ENCODE peak calls at places on chromosomes 2 and 18, in five cellular contexts. One of them, this sample, is unnamed.

GRCh38 chr2:168552450-168552856 is 96.4 kb downstream of the CERS6 start:
- DNase-seq in activated naive CD4-positive, alpha-beta T cell treated with anti-CD3 and anti-CD28 coated beads, Interleukin-2, amount 50 U/mL, for 72 hours: no peak
- DNase-seq in upper lobe of right lung: no peak
- DNase-seq in activated T-helper 1 cell treated with Interleukin-2 at 50 U/mL for 16 hours: no peak
- DNase-seq in GM12892: peak; percentile 18
- DNase-seq in this sample: no peak

GRCh38 chr18:61752973-61753372 is 139.8 kb downstream of the RNF152 start:
- DNase-seq in activated naive CD4-positive, alpha-beta T cell treated with anti-CD3 and anti-CD28 coated beads, Interleukin-2, amount 50 U/mL, for 72 hours: no peak
- DNase-seq in upper lobe of right lung: no peak
- DNase-seq in activated T-helper 1 cell treated with Interleukin-2 at 50 U/mL for 16 hours: no peak
- DNase-seq in GM12892: no peak
- DNase-seq in this sample: no peak

GRCh38 chr2:96924775-96925747 is 55.2 kb upstream of the SEMA4C start:
- DNase-seq in activated naive CD4-positive, alpha-beta T cell treated with anti-CD3 and anti-CD28 coated beads, Interleukin-2, amount 50 U/mL, for 72 hours: no peak
- DNase-seq in upper lobe of right lung: no peak
- DNase-seq in activated T-helper 1 cell treated with Interleukin-2 at 50 U/mL for 16 hours: peak; percentile 13
- DNase-seq in GM12892: no peak
- DNase-seq in this sample: no peak

GRCh38 chr18:63237486-63237885 is 82.1 kb downstream of the BCL2 start:
- DNase-seq in activated naive CD4-positive, alpha-beta T cell treated with anti-CD3 and anti-CD28 coated beads, Interleukin-2, amount 50 U/mL, for 72 hours: no peak
- DNase-seq in upper lobe of right lung: no peak
- DNase-seq in activated T-helper 1 cell treated with Interleukin-2 at 50 U/mL for 16 hours: no peak
- DNase-seq in GM12892: no peak
- DNase-seq in this sample: no peak

GRCh38 chr18:12278765-12279682 is 24.9 kb downstream of the CIDEA start:
- DNase-seq in activated naive CD4-positive, alpha-beta T cell treated with anti-CD3 and anti-CD28 coated beads, Interleukin-2, amount 50 U/mL, for 72 hours: no peak
- DNase-seq in upper lobe of right lung: peak; percentile 80
- DNase-seq in activated T-helper 1 cell treated with Interleukin-2 at 50 U/mL for 16 hours: no peak
- DNase-seq in GM12892: no peak
- DNase-seq in this sample: no peak

GRCh38 chr2:23596316-23596885 is 211.4 kb downstream of the KLHL29 start:
- DNase-seq in activated naive CD4-positive, alpha-beta T cell treated with anti-CD3 and anti-CD28 coated beads, Interleukin-2, amount 50 U/mL, for 72 hours: no peak
- DNase-seq in upper lobe of right lung: no peak
- DNase-seq in activated T-helper 1 cell treated with Interleukin-2 at 50 U/mL for 16 hours: no peak
- DNase-seq in GM12892: no peak
- DNase-seq in this sample: peak; percentile 42

GRCh38 chr2:230282936-230283335 is 44.1 kb upstream of the SP140L start:
- DNase-seq in activated naive CD4-positive, alpha-beta T cell treated with anti-CD3 and anti-CD28 coated beads, Interleukin-2, amount 50 U/mL, for 72 hours: no peak
- DNase-seq in upper lobe of right lung: no peak
- DNase-seq in activated T-helper 1 cell treated with Interleukin-2 at 50 U/mL for 16 hours: no peak
- DNase-seq in GM12892: no peak
- DNase-seq in this sample: no peak

GRCh38 chr2:72010647-72011355 is 136.9 kb downstream of the CYP26B1 start:
- DNase-seq in activated naive CD4-positive, alpha-beta T cell treated with anti-CD3 and anti-CD28 coated beads, Interleukin-2, amount 50 U/mL, for 72 hours: no peak
- DNase-seq in upper lobe of right lung: peak; percentile 36
- DNase-seq in activated T-helper 1 cell treated with Interleukin-2 at 50 U/mL for 16 hours: no peak
- DNase-seq in GM12892: no peak
- DNase-seq in this sample: peak; percentile 37

GRCh38 chr2:180062178-180062577 is 55.1 kb upstream of the CWC22 start:
- DNase-seq in activated naive CD4-positive, alpha-beta T cell treated with anti-CD3 and anti-CD28 coated beads, Interleukin-2, amount 50 U/mL, for 72 hours: no peak
- DNase-seq in upper lobe of right lung: no peak
- DNase-seq in activated T-helper 1 cell treated with Interleukin-2 at 50 U/mL for 16 hours: no peak
- DNase-seq in GM12892: no peak
- DNase-seq in this sample: no peak

GRCh38 chr2:151357359-151357758 is at the start of gene TNFAIP6:
- DNase-seq in activated naive CD4-positive, alpha-beta T cell treated with anti-CD3 and anti-CD28 coated beads, Interleukin-2, amount 50 U/mL, for 72 hours: no peak
- DNase-seq in upper lobe of right lung: no peak
- DNase-seq in activated T-helper 1 cell treated with Interleukin-2 at 50 U/mL for 16 hours: no peak
- DNase-seq in GM12892: no peak
- DNase-seq in this sample: no peak

GRCh38 chr18:74397572-74397971 is 59.5 kb downstream of the DIPK1C start:
- DNase-seq in activated naive CD4-positive, alpha-beta T cell treated with anti-CD3 and anti-CD28 coated beads, Interleukin-2, amount 50 U/mL, for 72 hours: no peak
- DNase-seq in upper lobe of right lung: no peak
- DNase-seq in activated T-helper 1 cell treated with Interleukin-2 at 50 U/mL for 16 hours: no peak
- DNase-seq in GM12892: no peak
- DNase-seq in this sample: no peak

GRCh38 chr2:240890691-240891090 is 5.3 kb downstream of the MAB21L4 start:
- DNase-seq in activated naive CD4-positive, alpha-beta T cell treated with anti-CD3 and anti-CD28 coated beads, Interleukin-2, amount 50 U/mL, for 72 hours: no peak
- DNase-seq in upper lobe of right lung: no peak
- DNase-seq in activated T-helper 1 cell treated with Interleukin-2 at 50 U/mL for 16 hours: no peak
- DNase-seq in GM12892: no peak
- DNase-seq in this sample: no peak

GRCh38 chr18:54335638-54336173 is 22.0 kb downstream of the STARD6 start:
- DNase-seq in activated naive CD4-positive, alpha-beta T cell treated with anti-CD3 and anti-CD28 coated beads, Interleukin-2, amount 50 U/mL, for 72 hours: no peak
- DNase-seq in upper lobe of right lung: no peak
- DNase-seq in activated T-helper 1 cell treated with Interleukin-2 at 50 U/mL for 16 hours: no peak
- DNase-seq in GM12892: no peak
- DNase-seq in this sample: no peak

GRCh38 chr18:8686556-8686955 is 18.8 kb upstream of the MTCL1 start:
- DNase-seq in activated naive CD4-positive, alpha-beta T cell treated with anti-CD3 and anti-CD28 coated beads, Interleukin-2, amount 50 U/mL, for 72 hours: no peak
- DNase-seq in upper lobe of right lung: no peak
- DNase-seq in activated T-helper 1 cell treated with Interleukin-2 at 50 U/mL for 16 hours: no peak
- DNase-seq in GM12892: no peak
- DNase-seq in this sample: no peak

GRCh38 chr2:170711774-170712652 is 3.1 kb upstream of the SP5 start:
- DNase-seq in activated naive CD4-positive, alpha-beta T cell treated with anti-CD3 and anti-CD28 coated beads, Interleukin-2, amount 50 U/mL, for 72 hours: no peak
- DNase-seq in upper lobe of right lung: no peak
- DNase-seq in activated T-helper 1 cell treated with Interleukin-2 at 50 U/mL for 16 hours: no peak
- DNase-seq in GM12892: no peak
- DNase-seq in this sample: no peak

GRCh38 chr18:77080283-77080682 is 52.3 kb downstream of the MBP start:
- DNase-seq in activated naive CD4-positive, alpha-beta T cell treated with anti-CD3 and anti-CD28 coated beads, Interleukin-2, amount 50 U/mL, for 72 hours: no peak
- DNase-seq in upper lobe of right lung: no peak
- DNase-seq in activated T-helper 1 cell treated with Interleukin-2 at 50 U/mL for 16 hours: no peak
- DNase-seq in GM12892: no peak
- DNase-seq in this sample: no peak

GRCh38 chr18:49723648-49724180 is 89.6 kb downstream of the ACAA2 start:
- DNase-seq in activated naive CD4-positive, alpha-beta T cell treated with anti-CD3 and anti-CD28 coated beads, Interleukin-2, amount 50 U/mL, for 72 hours: no peak
- DNase-seq in upper lobe of right lung: no peak
- DNase-seq in activated T-helper 1 cell treated with Interleukin-2 at 50 U/mL for 16 hours: no peak
- DNase-seq in GM12892: no peak
- DNase-seq in this sample: no peak

GRCh38 chr2:227939271-227940027 is 68.0 kb downstream of the DAW1 start:
- DNase-seq in activated naive CD4-positive, alpha-beta T cell treated with anti-CD3 and anti-CD28 coated beads, Interleukin-2, amount 50 U/mL, for 72 hours: no peak
- DNase-seq in upper lobe of right lung: no peak
- DNase-seq in activated T-helper 1 cell treated with Interleukin-2 at 50 U/mL for 16 hours: no peak
- DNase-seq in GM12892: no peak
- DNase-seq in this sample: no peak

GRCh38 chr2:147927053-147927588 is 82.3 kb downstream of the ACVR2A start:
- DNase-seq in activated naive CD4-positive, alpha-beta T cell treated with anti-CD3 and anti-CD28 coated beads, Interleukin-2, amount 50 U/mL, for 72 hours: no peak
- DNase-seq in upper lobe of right lung: no peak
- DNase-seq in activated T-helper 1 cell treated with Interleukin-2 at 50 U/mL for 16 hours: no peak
- DNase-seq in GM12892: no peak
- DNase-seq in this sample: no peak

GRCh38 chr2:238255636-238256035 is 15.8 kb upstream of the HES6 start:
- DNase-seq in activated naive CD4-positive, alpha-beta T cell treated with anti-CD3 and anti-CD28 coated beads, Interleukin-2, amount 50 U/mL, for 72 hours: no peak
- DNase-seq in upper lobe of right lung: no peak
- DNase-seq in activated T-helper 1 cell treated with Interleukin-2 at 50 U/mL for 16 hours: no peak
- DNase-seq in GM12892: no peak
- DNase-seq in this sample: peak; percentile 42

GRCh38 chr2:20012282-20013060 is at the start of gene MATN3:
- DNase-seq in activated naive CD4-positive, alpha-beta T cell treated with anti-CD3 and anti-CD28 coated beads, Interleukin-2, amount 50 U/mL, for 72 hours: no peak
- DNase-seq in upper lobe of right lung: peak; percentile 81
- DNase-seq in activated T-helper 1 cell treated with Interleukin-2 at 50 U/mL for 16 hours: no peak
- DNase-seq in GM12892: peak; percentile 25
- DNase-seq in this sample: no peak

GRCh38 chr18:3132700-3133099 is 87.1 kb downstream of the MYOM1 start:
- DNase-seq in activated naive CD4-positive, alpha-beta T cell treated with anti-CD3 and anti-CD28 coated beads, Interleukin-2, amount 50 U/mL, for 72 hours: no peak
- DNase-seq in upper lobe of right lung: no peak
- DNase-seq in activated T-helper 1 cell treated with Interleukin-2 at 50 U/mL for 16 hours: no peak
- DNase-seq in GM12892: no peak
- DNase-seq in this sample: no peak

GRCh38 chr2:122326448-122326847 is 571.0 kb downstream of the TSN start:
- DNase-seq in activated naive CD4-positive, alpha-beta T cell treated with anti-CD3 and anti-CD28 coated beads, Interleukin-2, amount 50 U/mL, for 72 hours: no peak
- DNase-seq in upper lobe of right lung: no peak
- DNase-seq in activated T-helper 1 cell treated with Interleukin-2 at 50 U/mL for 16 hours: no peak
- DNase-seq in GM12892: no peak
- DNase-seq in this sample: no peak

GRCh38 chr18:23135679-23136325 is 517 bp downstream of the CABLES1 start:
- DNase-seq in activated naive CD4-positive, alpha-beta T cell treated with anti-CD3 and anti-CD28 coated beads, Interleukin-2, amount 50 U/mL, for 72 hours: no peak
- DNase-seq in upper lobe of right lung: peak; percentile 77
- DNase-seq in activated T-helper 1 cell treated with Interleukin-2 at 50 U/mL for 16 hours: no peak
- DNase-seq in GM12892: peak; percentile 45
- DNase-seq in this sample: no peak

GRCh38 chr2:116719841-116720240 is 1094.7 kb upstream of the DDX18 start:
- DNase-seq in activated naive CD4-positive, alpha-beta T cell treated with anti-CD3 and anti-CD28 coated beads, Interleukin-2, amount 50 U/mL, for 72 hours: no peak
- DNase-seq in upper lobe of right lung: no peak
- DNase-seq in activated T-helper 1 cell treated with Interleukin-2 at 50 U/mL for 16 hours: no peak
- DNase-seq in GM12892: no peak
- DNase-seq in this sample: no peak

GRCh38 chr2:137658433-137658832 is 305.8 kb upstream of the HNMT start:
- DNase-seq in activated naive CD4-positive, alpha-beta T cell treated with anti-CD3 and anti-CD28 coated beads, Interleukin-2, amount 50 U/mL, for 72 hours: no peak
- DNase-seq in upper lobe of right lung: no peak
- DNase-seq in activated T-helper 1 cell treated with Interleukin-2 at 50 U/mL for 16 hours: no peak
- DNase-seq in GM12892: no peak
- DNase-seq in this sample: no peak

GRCh38 chr2:21317131-21317530 is 193.4 kb downstream of the TDRD15 start:
- DNase-seq in activated naive CD4-positive, alpha-beta T cell treated with anti-CD3 and anti-CD28 coated beads, Interleukin-2, amount 50 U/mL, for 72 hours: no peak
- DNase-seq in upper lobe of right lung: no peak
- DNase-seq in activated T-helper 1 cell treated with Interleukin-2 at 50 U/mL for 16 hours: no peak
- DNase-seq in GM12892: peak; percentile 3
- DNase-seq in this sample: no peak

GRCh38 chr18:47883771-47884413 is 46.6 kb downstream of the SMAD2 start:
- DNase-seq in activated naive CD4-positive, alpha-beta T cell treated with anti-CD3 and anti-CD28 coated beads, Interleukin-2, amount 50 U/mL, for 72 hours: no peak
- DNase-seq in upper lobe of right lung: no peak
- DNase-seq in activated T-helper 1 cell treated with Interleukin-2 at 50 U/mL for 16 hours: no peak
- DNase-seq in GM12892: no peak
- DNase-seq in this sample: no peak

GRCh38 chr2:172178035-172178434 is 75.3 kb upstream of the DLX2 start:
- DNase-seq in activated naive CD4-positive, alpha-beta T cell treated with anti-CD3 and anti-CD28 coated beads, Interleukin-2, amount 50 U/mL, for 72 hours: no peak
- DNase-seq in upper lobe of right lung: no peak
- DNase-seq in activated T-helper 1 cell treated with Interleukin-2 at 50 U/mL for 16 hours: no peak
- DNase-seq in GM12892: no peak
- DNase-seq in this sample: no peak

GRCh38 chr18:48990497-48991298 is 39.9 kb upstream of the SMAD7 start:
- DNase-seq in activated naive CD4-positive, alpha-beta T cell treated with anti-CD3 and anti-CD28 coated beads, Interleukin-2, amount 50 U/mL, for 72 hours: no peak
- DNase-seq in upper lobe of right lung: no peak
- DNase-seq in activated T-helper 1 cell treated with Interleukin-2 at 50 U/mL for 16 hours: no peak
- DNase-seq in GM12892: no peak
- DNase-seq in this sample: peak; percentile 85

GRCh38 chr2:241014764-241015163 is 16.3 kb downstream of the SNED1 start:
- DNase-seq in activated naive CD4-positive, alpha-beta T cell treated with anti-CD3 and anti-CD28 coated beads, Interleukin-2, amount 50 U/mL, for 72 hours: peak; percentile 25
- DNase-seq in upper lobe of right lung: peak; percentile 22
- DNase-seq in activated T-helper 1 cell treated with Interleukin-2 at 50 U/mL for 16 hours: no peak
- DNase-seq in GM12892: no peak
- DNase-seq in this sample: no peak

GRCh38 chr2:27663463-27664244 is at the start of the genes SLC4A1AP and SUPT7L:
- DNase-seq in activated naive CD4-positive, alpha-beta T cell treated with anti-CD3 and anti-CD28 coated beads, Interleukin-2, amount 50 U/mL, for 72 hours: peak; percentile 82
- DNase-seq in upper lobe of right lung: peak; percentile 80
- DNase-seq in activated T-helper 1 cell treated with Interleukin-2 at 50 U/mL for 16 hours: peak; percentile 53
- DNase-seq in GM12892: peak; percentile 54
- DNase-seq in this sample: no peak

GRCh38 chr2:143513081-143513480 is 383.9 kb downstream of the ARHGAP15 start:
- DNase-seq in activated naive CD4-positive, alpha-beta T cell treated with anti-CD3 and anti-CD28 coated beads, Interleukin-2, amount 50 U/mL, for 72 hours: no peak
- DNase-seq in upper lobe of right lung: no peak
- DNase-seq in activated T-helper 1 cell treated with Interleukin-2 at 50 U/mL for 16 hours: no peak
- DNase-seq in GM12892: no peak
- DNase-seq in this sample: no peak

GRCh38 chr2:70827388-70827787 is 7.0 kb upstream of the CLEC4F start:
- DNase-seq in activated naive CD4-positive, alpha-beta T cell treated with anti-CD3 and anti-CD28 coated beads, Interleukin-2, amount 50 U/mL, for 72 hours: no peak
- DNase-seq in upper lobe of right lung: peak; percentile 58
- DNase-seq in activated T-helper 1 cell treated with Interleukin-2 at 50 U/mL for 16 hours: no peak
- DNase-seq in GM12892: no peak
- DNase-seq in this sample: no peak

GRCh38 chr2:11764920-11765319 is 18.5 kb downstream of the LPIN1 start:
- DNase-seq in activated naive CD4-positive, alpha-beta T cell treated with anti-CD3 and anti-CD28 coated beads, Interleukin-2, amount 50 U/mL, for 72 hours: no peak
- DNase-seq in upper lobe of right lung: no peak
- DNase-seq in activated T-helper 1 cell treated with Interleukin-2 at 50 U/mL for 16 hours: no peak
- DNase-seq in GM12892: no peak
- DNase-seq in this sample: no peak

GRCh38 chr2:230898661-230899091 is 26.4 kb downstream of the GPR55 start:
- DNase-seq in activated naive CD4-positive, alpha-beta T cell treated with anti-CD3 and anti-CD28 coated beads, Interleukin-2, amount 50 U/mL, for 72 hours: no peak
- DNase-seq in upper lobe of right lung: no peak
- DNase-seq in activated T-helper 1 cell treated with Interleukin-2 at 50 U/mL for 16 hours: no peak
- DNase-seq in GM12892: no peak
- DNase-seq in this sample: peak; percentile 60

This sample was measured in chondrocyte.